ENCODE peak calls at places on chromosomes 13 and 19, in nine cellular contexts. One of them, this sample, is unnamed.

GRCh38 chr13:53206455-53206854 is 177.8 kb downstream of the OLFM4 start:
- DNase-seq in ovary: no peak
- DNase-seq in IMR-90: no peak
- DNase-seq in RWPE1: peak; percentile 29
- DNase-seq in fibroblast of lung: no peak
- DNase-seq in cardiac fibroblast: no peak
- DNase-seq in CD4-positive, alpha-beta T cell: no peak
- DNase-seq in fibroblast of villous mesenchyme: no peak
- DNase-seq in neural crest cell: no peak
- DNase-seq in this sample: no peak

GRCh38 chr13:50400035-50400726 is 384.9 kb downstream of the KCNRG start:
- DNase-seq in neural crest cell: no peak
- DNase-seq in fibroblast of lung: peak; percentile 66
- DNase-seq in CD4-positive, alpha-beta T cell: no peak
- DNase-seq in cardiac fibroblast: peak; percentile 69
- DNase-seq in fibroblast of villous mesenchyme: no peak
- DNase-seq in IMR-90: peak; percentile 15
- DNase-seq in RWPE1: no peak
- DNase-seq in ovary: no peak
- DNase-seq in this sample: no peak

GRCh38 chr19:46766569-46767317 is 20.5 kb upstream of the STRN4 start:
- DNase-seq in CD4-positive, alpha-beta T cell: peak; percentile 39
- DNase-seq in cardiac fibroblast: no peak
- DNase-seq in neural crest cell: peak; percentile 48
- DNase-seq in ovary: no peak
- DNase-seq in IMR-90: no peak
- DNase-seq in RWPE1: no peak
- DNase-seq in fibroblast of villous mesenchyme: no peak
- DNase-seq in fibroblast of lung: no peak
- DNase-seq in this sample: no peak

GRCh38 chr13:68173111-68173510 is 943.0 kb upstream of the PCDH9 start:
- DNase-seq in neural crest cell: no peak
- DNase-seq in RWPE1: no peak
- DNase-seq in fibroblast of lung: peak; percentile 79
- DNase-seq in ovary: no peak
- DNase-seq in fibroblast of villous mesenchyme: no peak
- DNase-seq in IMR-90: no peak
- DNase-seq in cardiac fibroblast: no peak
- DNase-seq in CD4-positive, alpha-beta T cell: no peak
- DNase-seq in this sample: no peak

GRCh38 chr13:59261928-59262488 is 901.7 kb downstream of the DIAPH3 start:
- DNase-seq in IMR-90: peak; percentile 12
- DNase-seq in cardiac fibroblast: peak; percentile 44
- DNase-seq in neural crest cell: peak; percentile 3
- DNase-seq in fibroblast of villous mesenchyme: peak; percentile 1
- DNase-seq in ovary: no peak
- DNase-seq in fibroblast of lung: no peak
- DNase-seq in RWPE1: no peak
- DNase-seq in CD4-positive, alpha-beta T cell: no peak
- DNase-seq in this sample: no peak

GRCh38 chr19:42115219-42115618 is 17.0 kb downstream of the POU2F2 start:
- DNase-seq in RWPE1: no peak
- DNase-seq in cardiac fibroblast: peak; percentile 33
- DNase-seq in neural crest cell: no peak
- DNase-seq in IMR-90: peak; percentile 68
- DNase-seq in CD4-positive, alpha-beta T cell: no peak
- DNase-seq in fibroblast of lung: no peak
- DNase-seq in fibroblast of villous mesenchyme: peak; percentile 54
- DNase-seq in ovary: no peak
- DNase-seq in this sample: peak; percentile 34

GRCh38 chr13:109665781-109666249 is 120.6 kb downstream of the IRS2 start:
- DNase-seq in neural crest cell: no peak
- DNase-seq in fibroblast of lung: no peak
- DNase-seq in CD4-positive, alpha-beta T cell: no peak
- DNase-seq in cardiac fibroblast: no peak
- DNase-seq in RWPE1: no peak
- DNase-seq in IMR-90: no peak
- DNase-seq in fibroblast of villous mesenchyme: no peak
- DNase-seq in ovary: no peak
- DNase-seq in this sample: no peak

GRCh38 chr13:20395061-20395916 is 130.4 kb downstream of the CRYL1 start:
- DNase-seq in RWPE1: no peak
- DNase-seq in fibroblast of lung: no peak
- DNase-seq in IMR-90: no peak
- DNase-seq in CD4-positive, alpha-beta T cell: no peak
- DNase-seq in neural crest cell: no peak
- DNase-seq in ovary: no peak
- DNase-seq in fibroblast of villous mesenchyme: no peak
- DNase-seq in cardiac fibroblast: no peak
- DNase-seq in this sample: no peak

GRCh38 chr13:79548886-79549285 is 67.9 kb downstream of the NDFIP2 start:
- DNase-seq in CD4-positive, alpha-beta T cell: no peak
- DNase-seq in fibroblast of villous mesenchyme: peak; percentile 13
- DNase-seq in ovary: no peak
- DNase-seq in RWPE1: no peak
- DNase-seq in neural crest cell: no peak
- DNase-seq in IMR-90: peak; percentile 11
- DNase-seq in cardiac fibroblast: peak; percentile 35
- DNase-seq in fibroblast of lung: no peak
- DNase-seq in this sample: peak; percentile 13

GRCh38 chr19:48501961-48502719 is 9.5 kb downstream of the LMTK3 start:
- DNase-seq in cardiac fibroblast: peak; percentile 46
- DNase-seq in CD4-positive, alpha-beta T cell: peak; percentile 68
- DNase-seq in fibroblast of lung: no peak
- DNase-seq in fibroblast of villous mesenchyme: peak; percentile 34
- DNase-seq in ovary: no peak
- DNase-seq in IMR-90: no peak
- DNase-seq in neural crest cell: no peak
- DNase-seq in RWPE1: peak; percentile 92
- DNase-seq in this sample: no peak

GRCh38 chr13:46831588-46832194 is 34.7 kb upstream of the ESD start:
- DNase-seq in CD4-positive, alpha-beta T cell: no peak
- DNase-seq in cardiac fibroblast: peak; percentile 71
- DNase-seq in IMR-90: peak; percentile 58
- DNase-seq in RWPE1: peak; percentile 34
- DNase-seq in fibroblast of lung: peak; percentile 41
- DNase-seq in neural crest cell: peak; percentile 60
- DNase-seq in ovary: no peak
- DNase-seq in fibroblast of villous mesenchyme: peak; percentile 70
- DNase-seq in this sample: peak; percentile 36

GRCh38 chr19:33024398-33024797 is 40.3 kb downstream of the RHPN2 start:
- DNase-seq in fibroblast of lung: no peak
- DNase-seq in CD4-positive, alpha-beta T cell: no peak
- DNase-seq in fibroblast of villous mesenchyme: no peak
- DNase-seq in ovary: no peak
- DNase-seq in cardiac fibroblast: no peak
- DNase-seq in IMR-90: no peak
- DNase-seq in neural crest cell: no peak
- DNase-seq in RWPE1: no peak
- DNase-seq in this sample: no peak

GRCh38 chr19:37309834-37310575 is 60.9 kb upstream of the ZNF527 start:
- DNase-seq in neural crest cell: no peak
- DNase-seq in ovary: no peak
- DNase-seq in cardiac fibroblast: no peak
- DNase-seq in RWPE1: no peak
- DNase-seq in fibroblast of villous mesenchyme: no peak
- DNase-seq in CD4-positive, alpha-beta T cell: no peak
- DNase-seq in IMR-90: no peak
- DNase-seq in fibroblast of lung: no peak
- DNase-seq in this sample: no peak

GRCh38 chr13:44243198-44243852 is 130.3 kb upstream of the SERP2 start:
- DNase-seq in CD4-positive, alpha-beta T cell: no peak
- DNase-seq in RWPE1: peak; percentile 48
- DNase-seq in cardiac fibroblast: peak; percentile 74
- DNase-seq in neural crest cell: peak; percentile 9
- DNase-seq in fibroblast of lung: peak; percentile 96
- DNase-seq in fibroblast of villous mesenchyme: peak; percentile 78
- DNase-seq in ovary: no peak
- DNase-seq in IMR-90: peak; percentile 74
- DNase-seq in this sample: peak; percentile 3

GRCh38 chr13:39132286-39132685 is 94.0 kb downstream of the NHLRC3 start:
- DNase-seq in RWPE1: peak; percentile 19
- DNase-seq in fibroblast of lung: no peak
- DNase-seq in cardiac fibroblast: no peak
- DNase-seq in CD4-positive, alpha-beta T cell: no peak
- DNase-seq in ovary: no peak
- DNase-seq in fibroblast of villous mesenchyme: no peak
- DNase-seq in neural crest cell: no peak
- DNase-seq in IMR-90: no peak
- DNase-seq in this sample: no peak

DNA sequence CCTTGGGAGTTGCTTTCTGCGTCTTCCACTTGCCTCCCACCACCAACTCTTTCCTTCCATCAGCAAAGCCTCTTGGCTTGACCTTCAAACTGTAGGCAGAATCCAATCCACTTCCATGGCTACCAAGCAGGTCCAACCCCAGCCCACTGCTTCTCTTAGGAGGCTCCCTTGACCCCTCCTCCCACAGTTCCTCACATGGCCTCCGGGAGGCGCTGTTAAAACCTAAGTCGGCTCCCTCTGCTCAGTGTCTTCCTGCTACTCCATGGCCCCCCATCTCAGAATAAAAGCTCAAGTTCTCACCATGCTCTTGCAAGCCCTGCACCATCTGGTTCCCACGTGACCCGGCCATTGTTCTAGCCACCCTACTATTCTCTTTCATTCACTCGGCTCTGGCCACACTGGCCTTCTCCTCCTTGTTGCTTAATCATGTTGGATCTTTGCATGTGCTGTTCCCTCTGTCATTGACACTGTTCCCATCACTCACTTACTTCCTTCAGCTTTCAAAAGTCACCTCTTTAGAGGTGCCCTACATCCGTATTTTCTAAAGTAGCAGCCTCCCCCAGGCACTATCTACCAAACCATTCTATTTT is 7.5 kb downstream of the IZUMO2 start:
- DNase-seq in IMR-90: no peak
- DNase-seq in ovary: no peak
- DNase-seq in neural crest cell: no peak
- DNase-seq in CD4-positive, alpha-beta T cell: no peak
- DNase-seq in fibroblast of lung: no peak
- DNase-seq in cardiac fibroblast: no peak
- DNase-seq in RWPE1: no peak
- DNase-seq in fibroblast of villous mesenchyme: no peak
- DNase-seq in this sample: no peak
- TF ChIP-seq CTCF in IMR-90: no peak
- TF ChIP-seq CTCF in ovary: no peak
- TF ChIP-seq CTCF in neural crest cell: peak; percentile 41
- TF ChIP-seq CTCF in CD4-positive, alpha-beta T cell: no peak
- TF ChIP-seq CTCF in fibroblast of lung: no peak
- TF ChIP-seq CTCF in cardiac fibroblast: no peak
- TF ChIP-seq CTCF in RWPE1: no peak
- TF ChIP-seq CTCF in fibroblast of villous mesenchyme: no peak
- TF ChIP-seq CTCF in this sample: peak; percentile 47

DNA sequence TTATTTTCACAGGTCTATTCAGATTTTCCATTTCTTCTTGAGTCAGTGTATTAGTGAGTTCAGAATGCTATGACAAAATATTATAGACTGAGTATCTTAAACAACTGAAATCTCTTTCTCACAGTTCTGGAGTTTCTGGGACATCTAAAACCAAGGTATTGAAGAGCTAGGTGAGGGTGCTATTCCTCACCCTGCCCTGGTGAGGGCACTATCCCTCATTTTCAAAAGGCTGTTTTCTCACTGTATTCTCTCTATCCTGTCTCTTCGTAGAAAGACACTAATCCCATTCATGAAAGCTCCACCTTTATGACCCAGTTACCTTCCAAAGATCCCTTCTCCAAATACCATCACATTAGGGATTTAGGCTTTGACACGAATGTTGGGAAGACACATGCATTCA is 1617.1 kb downstream of the PCDH9 start:
- DNase-seq in cardiac fibroblast: no peak
- DNase-seq in fibroblast of villous mesenchyme: no peak
- DNase-seq in RWPE1: no peak
- DNase-seq in IMR-90: no peak
- DNase-seq in fibroblast of lung: no peak
- DNase-seq in ovary: no peak
- DNase-seq in neural crest cell: no peak
- DNase-seq in CD4-positive, alpha-beta T cell: no peak
- DNase-seq in this sample: no peak
- TF ChIP-seq CTCF in cardiac fibroblast: peak; percentile 29
- TF ChIP-seq CTCF in fibroblast of villous mesenchyme: no peak
- TF ChIP-seq CTCF in RWPE1: no peak
- TF ChIP-seq CTCF in IMR-90: no peak
- TF ChIP-seq CTCF in fibroblast of lung: no peak
- TF ChIP-seq CTCF in ovary: no peak
- TF ChIP-seq CTCF in neural crest cell: peak; percentile 36
- TF ChIP-seq CTCF in CD4-positive, alpha-beta T cell: no peak
- TF ChIP-seq CTCF in this sample: peak; percentile 35

GRCh38 chr19:2484178-2484937 is 8.4 kb downstream of the GADD45B start:
- DNase-seq in fibroblast of villous mesenchyme: no peak
- DNase-seq in RWPE1: no peak
- DNase-seq in cardiac fibroblast: no peak
- DNase-seq in neural crest cell: no peak
- DNase-seq in ovary: no peak
- DNase-seq in fibroblast of lung: no peak
- DNase-seq in CD4-positive, alpha-beta T cell: no peak
- DNase-seq in IMR-90: no peak
- DNase-seq in this sample: no peak
- TF ChIP-seq CTCF in fibroblast of villous mesenchyme: no peak
- TF ChIP-seq CTCF in RWPE1: no peak
- TF ChIP-seq CTCF in cardiac fibroblast: no peak
- TF ChIP-seq CTCF in neural crest cell: no peak
- TF ChIP-seq CTCF in ovary: no peak
- TF ChIP-seq CTCF in fibroblast of lung: no peak
- TF ChIP-seq CTCF in CD4-positive, alpha-beta T cell: no peak
- TF ChIP-seq CTCF in IMR-90: no peak
- TF ChIP-seq CTCF in this sample: no peak

GRCh38 chr19:2255982-2256685 is at the start of gene JSRP1:
- DNase-seq in RWPE1: no peak
- DNase-seq in CD4-positive, alpha-beta T cell: no peak
- DNase-seq in IMR-90: no peak
- DNase-seq in neural crest cell: no peak
- DNase-seq in fibroblast of villous mesenchyme: no peak
- DNase-seq in cardiac fibroblast: no peak
- DNase-seq in ovary: no peak
- DNase-seq in fibroblast of lung: no peak
- DNase-seq in this sample: no peak

GRCh38 chr19:2252481-2253105 is 3.5 kb downstream of the AMH start:
- DNase-seq in CD4-positive, alpha-beta T cell: no peak
- DNase-seq in fibroblast of villous mesenchyme: no peak
- DNase-seq in cardiac fibroblast: no peak
- DNase-seq in IMR-90: no peak
- DNase-seq in RWPE1: no peak
- DNase-seq in ovary: no peak
- DNase-seq in neural crest cell: no peak
- DNase-seq in fibroblast of lung: no peak
- DNase-seq in this sample: no peak

GRCh38 chr19:2255112-2255845 is 938 bp downstream of the JSRP1 start:
- DNase-seq in CD4-positive, alpha-beta T cell: no peak
- DNase-seq in IMR-90: no peak
- DNase-seq in ovary: no peak
- DNase-seq in neural crest cell: no peak
- DNase-seq in fibroblast of villous mesenchyme: no peak
- DNase-seq in RWPE1: no peak
- DNase-seq in fibroblast of lung: no peak
- DNase-seq in cardiac fibroblast: no peak
- DNase-seq in this sample: no peak

GRCh38 chr19:2253106-2254051 is 2.8 kb downstream of the JSRP1 start:
- DNase-seq in IMR-90: no peak
- DNase-seq in cardiac fibroblast: no peak
- DNase-seq in fibroblast of villous mesenchyme: no peak
- DNase-seq in RWPE1: no peak
- DNase-seq in CD4-positive, alpha-beta T cell: no peak
- DNase-seq in ovary: no peak
- DNase-seq in fibroblast of lung: no peak
- DNase-seq in neural crest cell: peak; percentile 41
- DNase-seq in this sample: no peak

GRCh38 chr19:2254052-2254872 is 2.0 kb downstream of the JSRP1 start:
- DNase-seq in IMR-90: peak; percentile 23
- DNase-seq in fibroblast of lung: peak; percentile 40
- DNase-seq in ovary: peak; percentile 64
- DNase-seq in neural crest cell: peak; percentile 77
- DNase-seq in cardiac fibroblast: peak; percentile 51
- DNase-seq in RWPE1: no peak
- DNase-seq in fibroblast of villous mesenchyme: no peak
- DNase-seq in CD4-positive, alpha-beta T cell: no peak
- DNase-seq in this sample: no peak
- TF ChIP-seq CTCF in IMR-90: peak; percentile 42
- TF ChIP-seq CTCF in fibroblast of lung: peak; percentile 33
- TF ChIP-seq CTCF in ovary: no peak
- TF ChIP-seq CTCF in neural crest cell: peak; percentile 62
- TF ChIP-seq CTCF in cardiac fibroblast: peak; percentile 43
- TF ChIP-seq CTCF in RWPE1: no peak
- TF ChIP-seq CTCF in fibroblast of villous mesenchyme: peak; percentile 43
- TF ChIP-seq CTCF in CD4-positive, alpha-beta T cell: no peak
- TF ChIP-seq CTCF in this sample: no peak

This sample was measured in HFFc6.